ENCODE peak calls at places on chromosomes 13 and 19, in ten cellular contexts. One of them, this sample, is unnamed.

GRCh38 chr19:47267350-47267759 is 7.3 kb upstream of the INAFM1 start:
- DNase-seq in GM12865: no peak
- DNase-seq in stimulated activated CD8-positive, alpha-beta memory T cell treated with anti-CD3 and anti-CD28 coated beads, Interleukin-7, amount 100 ng/mL, for 24 hours: no peak
- DNase-seq in NCI-H460: no peak
- DNase-seq in fibroblast of mammary gland: peak
- DNase-seq in CD8-positive, alpha-beta T cell: no peak
- DNase-seq in nucleus accumbens: peak
- DNase-seq in amniotic epithelial cell: no peak
- DNase-seq in upper lobe of right lung: no peak
- DNase-seq in fibroblast of pulmonary artery: no peak
- DNase-seq in this sample: peak

GRCh38 chr13:21576424-21576823 is 27.5 kb downstream of the MICU2 start:
- DNase-seq in GM12865: no peak
- DNase-seq in stimulated activated CD8-positive, alpha-beta memory T cell treated with anti-CD3 and anti-CD28 coated beads, Interleukin-7, amount 100 ng/mL, for 24 hours: no peak
- DNase-seq in NCI-H460: no peak
- DNase-seq in fibroblast of mammary gland: no peak
- DNase-seq in CD8-positive, alpha-beta T cell: no peak
- DNase-seq in nucleus accumbens: no peak
- DNase-seq in amniotic epithelial cell: no peak
- DNase-seq in upper lobe of right lung: no peak
- DNase-seq in fibroblast of pulmonary artery: no peak
- DNase-seq in this sample: no peak

GRCh38 chr13:20334309-20334708 is 102.2 kb upstream of the GJB6 start:
- DNase-seq in GM12865: no peak
- DNase-seq in stimulated activated CD8-positive, alpha-beta memory T cell treated with anti-CD3 and anti-CD28 coated beads, Interleukin-7, amount 100 ng/mL, for 24 hours: no peak
- DNase-seq in NCI-H460: no peak
- DNase-seq in fibroblast of mammary gland: no peak
- DNase-seq in CD8-positive, alpha-beta T cell: no peak
- DNase-seq in nucleus accumbens: no peak
- DNase-seq in amniotic epithelial cell: no peak
- DNase-seq in upper lobe of right lung: no peak
- DNase-seq in fibroblast of pulmonary artery: no peak
- DNase-seq in this sample: no peak

GRCh38 chr13:98853791-98854191 is 101.3 kb upstream of the SLC15A1 start:
- DNase-seq in GM12865: peak
- DNase-seq in stimulated activated CD8-positive, alpha-beta memory T cell treated with anti-CD3 and anti-CD28 coated beads, Interleukin-7, amount 100 ng/mL, for 24 hours: peak
- DNase-seq in NCI-H460: no peak
- DNase-seq in fibroblast of mammary gland: peak
- DNase-seq in CD8-positive, alpha-beta T cell: no peak
- DNase-seq in nucleus accumbens: no peak
- DNase-seq in amniotic epithelial cell: peak
- DNase-seq in upper lobe of right lung: no peak
- DNase-seq in fibroblast of pulmonary artery: peak
- DNase-seq in this sample: no peak

GRCh38 chr13:75050419-75051066 is 431.4 kb downstream of the TBC1D4 start:
- DNase-seq in GM12865: no peak
- DNase-seq in stimulated activated CD8-positive, alpha-beta memory T cell treated with anti-CD3 and anti-CD28 coated beads, Interleukin-7, amount 100 ng/mL, for 24 hours: no peak
- DNase-seq in NCI-H460: no peak
- DNase-seq in fibroblast of mammary gland: peak
- DNase-seq in CD8-positive, alpha-beta T cell: no peak
- DNase-seq in nucleus accumbens: no peak
- DNase-seq in amniotic epithelial cell: peak
- DNase-seq in upper lobe of right lung: no peak
- DNase-seq in fibroblast of pulmonary artery: peak
- DNase-seq in this sample: no peak

GRCh38 chr13:64417609-64418008 is 2812.5 kb downstream of the PCDH9 start:
- DNase-seq in GM12865: no peak
- DNase-seq in stimulated activated CD8-positive, alpha-beta memory T cell treated with anti-CD3 and anti-CD28 coated beads, Interleukin-7, amount 100 ng/mL, for 24 hours: no peak
- DNase-seq in NCI-H460: no peak
- DNase-seq in fibroblast of mammary gland: no peak
- DNase-seq in CD8-positive, alpha-beta T cell: no peak
- DNase-seq in nucleus accumbens: no peak
- DNase-seq in amniotic epithelial cell: no peak
- DNase-seq in upper lobe of right lung: no peak
- DNase-seq in fibroblast of pulmonary artery: no peak
- DNase-seq in this sample: no peak

GRCh38 chr13:113551081-113552000 is 33.2 kb upstream of the TFDP1 start:
- DNase-seq in GM12865: no peak
- DNase-seq in stimulated activated CD8-positive, alpha-beta memory T cell treated with anti-CD3 and anti-CD28 coated beads, Interleukin-7, amount 100 ng/mL, for 24 hours: no peak
- DNase-seq in NCI-H460: no peak
- DNase-seq in fibroblast of mammary gland: no peak
- DNase-seq in CD8-positive, alpha-beta T cell: no peak
- DNase-seq in nucleus accumbens: no peak
- DNase-seq in amniotic epithelial cell: no peak
- DNase-seq in upper lobe of right lung: peak
- DNase-seq in fibroblast of pulmonary artery: no peak
- DNase-seq in this sample: no peak

GRCh38 chr19:8831373-8831772 is 731 bp downstream of the ZNF558 start:
- DNase-seq in GM12865: no peak
- DNase-seq in stimulated activated CD8-positive, alpha-beta memory T cell treated with anti-CD3 and anti-CD28 coated beads, Interleukin-7, amount 100 ng/mL, for 24 hours: no peak
- DNase-seq in NCI-H460: no peak
- DNase-seq in fibroblast of mammary gland: no peak
- DNase-seq in CD8-positive, alpha-beta T cell: no peak
- DNase-seq in nucleus accumbens: no peak
- DNase-seq in amniotic epithelial cell: no peak
- DNase-seq in upper lobe of right lung: no peak
- DNase-seq in fibroblast of pulmonary artery: no peak
- DNase-seq in this sample: peak